ENCODE peak calls at places on chromosomes 12 and 14, in five cellular contexts. X is hepatocyte; P is CD8-positive, alpha-beta T cell; V is PC-3; I is astrocyte. K is an unnamed sample. For H3K4me1, the result is how much of the 10 kb centered on the place peaks cover.

GRCh38 chr12:59780605-59781135 is 184.8 kb downstream of the SLC16A7 start:
- DNase-seq in V (peak), I (peak), X (peak), P (no peak), K (no peak)

GRCh38 chr12:12736759-12737676 is 19.9 kb downstream of the CDKN1B start:
- DNase-seq in P (peak), V (peak), X (peak), I (peak), K (no peak)

GRCh38 chr14:24149302-24149969 is 2.1 kb downstream of the RNF31 start:
- DNase-seq in V (no peak), P (no peak), I (no peak), X (no peak), K (no peak)

GRCh38 chr12:132600048-132601032 is 10.0 kb downstream of the LRCOL1 start:
- DNase-seq in P (peak), I (peak), X (peak), V (peak), K (peak)

GRCh38 chr14:101961011-101961721 is 3.2 kb upstream of the DYNC1H1 start:
- DNase-seq in I (peak), X (peak), V (peak), P (peak), K (peak)

GRCh38 chr14:28773917-28774691 is 7.5 kb downstream of the FOXG1 start:
- DNase-seq in P (no peak), X (peak), I (peak), V (no peak), K (no peak)

GRCh38 chr14:99718031-99718810 is 34.1 kb downstream of the CYP46A1 start:
- DNase-seq in X (peak), P (peak), I (no peak), V (no peak), K (no peak)

GRCh38 chr14:106808907-106809306 is 1282.5 kb downstream of the TMEM121 start:
- DNase-seq in I (no peak), P (no peak), X (no peak), V (no peak), K (no peak)

GRCh38 chr14:74207943-74208342 is 31.3 kb upstream of the VSX2 start:
- DNase-seq in X (no peak), I (no peak), P (no peak), V (peak), K (no peak)

GRCh38 chr12:31507966-31508365 is 83.0 kb downstream of the DENND5B start:
- DNase-seq in P (no peak), I (peak), V (peak), X (no peak), K (no peak)

GRCh38 chr12:109057376-109057775 is 5.0 kb downstream of the USP30 start:
- DNase-seq in I (no peak), V (no peak), X (no peak), P (no peak), K (no peak)

GRCh38 chr14:105622329-105622955 is 96.1 kb downstream of the TMEM121 start:
- DNase-seq in V (no peak), X (no peak), I (no peak), P (no peak), K (no peak)

GRCh38 chr12:1808798-1809480 is 11.4 kb upstream of the LRTM2 start:
- DNase-seq in X (no peak), V (no peak), I (no peak), P (no peak), K (no peak)

GRCh38 chr12:1809606-1810140 is 10.7 kb upstream of the LRTM2 start:
- DNase-seq in V (no peak), X (no peak), P (no peak), I (no peak), K (no peak)

GRCh38 chr12:1807107-1807478 is 13.3 kb upstream of the LRTM2 start:
- DNase-seq in P (no peak), V (no peak), I (no peak), X (no peak), K (no peak)

GRCh38 chr12:1807489-1807888 is 12.9 kb upstream of the LRTM2 start:
- DNase-seq in V (no peak), X (no peak), P (no peak), I (no peak), K (no peak)

GRCh38 chr12:1808036-1808797 is 12.1 kb upstream of the LRTM2 start:
- DNase-seq in I (no peak), X (no peak), V (no peak), P (no peak), K (no peak)
- H3K4me1 ChIP-seq in I (under half), X (under half), V (under half), P (under half), K (under half)

GRCh38 chr12:53492188-53492587 is 7.1 kb downstream of the MAP3K12 start:
- DNase-seq in I (no peak), V (no peak), P (no peak), X (no peak), K (no peak)
- H3K4me3 ChIP-seq in I (peak), V (no peak), P (no peak), X (peak), K (peak)

GRCh38 chr12:113463746-113464743 is 7.6 kb downstream of the LHX5 start:
- DNase-seq in X (no peak), V (peak), I (no peak), P (no peak), K (no peak)

GRCh38 chr12:113462117-113462774 is 9.4 kb downstream of the LHX5 start:
- DNase-seq in I (peak), V (peak), X (peak), P (peak), K (peak)

GRCh38 chr12:113459981-113460380 is 11.7 kb downstream of the LHX5 start:
- DNase-seq in V (no peak), X (no peak), I (no peak), P (no peak), K (no peak)

GRCh38 chr12:113462880-113463745 is 8.6 kb downstream of the LHX5 start:
- DNase-seq in P (no peak), X (no peak), V (no peak), I (no peak), K (no peak)

GRCh38 chr12:113461666-113462065 is 10.0 kb downstream of the LHX5 start:
- DNase-seq in V (peak), X (no peak), I (no peak), P (no peak), K (no peak)
- TF ChIP-seq CTCF in V (peak), X (peak), I (peak), P (no peak), K (peak)

GRCh38 chr14:20455355-20456300 is 602 bp downstream of the APEX1 start:
- DNase-seq in P (no peak), I (peak), X (peak), V (peak), K (no peak)

GRCh38 chr14:20458031-20458789 is 3.0 kb downstream of the PIP4P1 start:
- DNase-seq in X (no peak), V (no peak), P (no peak), I (no peak), K (no peak)

GRCh38 chr14:20454645-20455354 is at the start of the genes APEX1 and OSGEP:
- DNase-seq in V (peak), X (peak), I (peak), P (peak), K (peak)

GRCh38 chr14:20454359-20454644 is 310 bp downstream of the OSGEP start:
- DNase-seq in I (peak), X (no peak), P (no peak), V (peak), K (no peak)

GRCh38 chr14:20456971-20457370 is 1.9 kb downstream of the APEX1 start:
- DNase-seq in X (no peak), I (no peak), P (no peak), V (no peak), K (no peak)
- H3K4me1 ChIP-seq in X (under half), I (under half), P (under half), V (under half), K (under half)

GRCh38 chr12:119673634-119674033 is 5.7 kb downstream of the PRKAB1 start:
- DNase-seq in P (no peak), I (no peak), V (peak), X (no peak), K (no peak)

GRCh38 chr12:119669744-119670472 is 2.0 kb downstream of the PRKAB1 start:
- DNase-seq in X (peak), P (no peak), V (peak), I (no peak), K (peak)

GRCh38 chr12:119668315-119668651 is 350 bp downstream of the PRKAB1 start:
- DNase-seq in P (no peak), I (peak), V (peak), X (no peak), K (no peak)

GRCh38 chr12:119672194-119672593 is 4.3 kb downstream of the PRKAB1 start:
- DNase-seq in P (no peak), X (no peak), I (no peak), V (no peak), K (no peak)

DNA sequence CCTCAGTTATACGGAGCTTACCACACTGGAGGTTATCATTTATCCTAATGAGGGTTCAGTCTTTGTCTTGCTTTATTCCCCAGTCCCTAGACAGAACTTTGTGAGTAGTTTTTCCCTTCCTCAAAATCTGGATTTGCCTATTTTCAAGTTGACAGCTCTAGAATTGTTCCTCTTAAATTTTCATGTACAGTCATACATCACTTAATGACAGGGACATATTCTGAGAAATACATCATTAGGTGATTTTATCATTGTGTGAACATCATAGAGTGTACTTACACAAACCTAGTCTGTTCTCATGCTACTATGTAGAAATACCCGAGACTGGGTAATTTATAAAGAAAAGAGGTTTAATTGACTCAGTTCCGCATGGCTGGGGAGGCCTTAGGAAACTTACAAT is 3.1 kb downstream of the PRKAB1 start:
- DNase-seq in X (no peak), V (no peak), P (no peak), I (no peak), K (no peak)
- H3K4me3 ChIP-seq in X (no peak), V (no peak), P (no peak), I (no peak), K (no peak)

K was measured in Caco-2.